ENCODE peak calls at places on chromosomes 4 and X, in four cellular contexts. One of them, this sample, is unnamed.

GRCh38 chrX:3548743-3549441 is 164.6 kb downstream of the PRKX start:
- DNase-seq in HepG2: peak
- DNase-seq in GM12878: no peak
- DNase-seq in K562: no peak
- DNase-seq in this sample: peak

GRCh38 chrX:55731826-55732225 is 14.3 kb downstream of the RRAGB start:
- DNase-seq in HepG2: no peak
- DNase-seq in GM12878: no peak
- DNase-seq in K562: no peak
- DNase-seq in this sample: no peak

GRCh38 chr4:29046166-29046565 is 1674.0 kb upstream of the PCDH7 start:
- DNase-seq in HepG2: no peak
- DNase-seq in GM12878: no peak
- DNase-seq in K562: no peak
- DNase-seq in this sample: no peak

GRCh38 chrX:25805744-25806143 is 332.4 kb upstream of the MAGEB18 start:
- DNase-seq in HepG2: no peak
- DNase-seq in GM12878: no peak
- DNase-seq in K562: no peak
- DNase-seq in this sample: no peak

GRCh38 chrX:3743821-3744439 is 30.5 kb upstream of the PRKX start:
- DNase-seq in HepG2: no peak
- DNase-seq in GM12878: no peak
- DNase-seq in K562: no peak
- DNase-seq in this sample: no peak

GRCh38 chr4:183541081-183542045 is 36.5 kb downstream of the ING2 start:
- DNase-seq in HepG2: no peak
- DNase-seq in GM12878: no peak
- DNase-seq in K562: no peak
- DNase-seq in this sample: no peak

GRCh38 chrX:14798805-14799397 is 74.0 kb downstream of the FANCB start:
- DNase-seq in HepG2: no peak
- DNase-seq in GM12878: no peak
- DNase-seq in K562: no peak
- DNase-seq in this sample: no peak

GRCh38 chr4:41541697-41542096 is 3.7 kb downstream of the LIMCH1 start:
- DNase-seq in HepG2: no peak
- DNase-seq in GM12878: no peak
- DNase-seq in K562: no peak
- DNase-seq in this sample: no peak

GRCh38 chr4:107391009-107391629 is 328.9 kb downstream of the PAPSS1 start:
- DNase-seq in HepG2: no peak
- DNase-seq in GM12878: no peak
- DNase-seq in K562: no peak
- DNase-seq in this sample: no peak

GRCh38 chrX:13094780-13095425 is 50.5 kb upstream of the FAM9C start:
- DNase-seq in HepG2: no peak
- DNase-seq in GM12878: no peak
- DNase-seq in K562: no peak
- DNase-seq in this sample: no peak

GRCh38 chrX:1051421-1051820 is 161.0 kb downstream of the CRLF2 start:
- DNase-seq in HepG2: no peak
- DNase-seq in GM12878: no peak
- DNase-seq in K562: no peak
- DNase-seq in this sample: no peak

DNA sequence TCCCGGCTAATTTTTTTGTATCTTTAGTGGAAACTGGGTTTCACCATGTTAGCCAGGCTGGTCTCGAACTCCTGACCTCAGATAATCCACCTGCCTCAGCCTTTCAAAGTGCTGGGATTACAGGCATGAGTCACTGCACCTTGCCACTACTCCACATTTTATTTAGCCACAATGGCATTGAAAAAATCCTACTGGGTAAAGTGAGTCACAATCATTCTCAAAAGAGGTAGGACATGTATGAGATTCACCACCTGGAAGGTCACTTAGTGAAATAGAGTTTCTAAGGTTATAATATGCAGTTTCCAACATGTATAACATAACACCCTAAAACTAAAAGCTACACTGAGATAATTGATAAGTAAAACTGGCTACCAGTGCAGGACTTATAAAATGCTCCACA is 159.2 kb downstream of the BTC start:
- DNase-seq in HepG2: no peak
- DNase-seq in GM12878: no peak
- DNase-seq in K562: no peak
- DNase-seq in this sample: no peak
- H3K4me2 ChIP-seq in HepG2: no peak
- H3K4me2 ChIP-seq in GM12878: no peak
- H3K4me2 ChIP-seq in K562: no peak
- H3K4me2 ChIP-seq in this sample: no peak

DNA sequence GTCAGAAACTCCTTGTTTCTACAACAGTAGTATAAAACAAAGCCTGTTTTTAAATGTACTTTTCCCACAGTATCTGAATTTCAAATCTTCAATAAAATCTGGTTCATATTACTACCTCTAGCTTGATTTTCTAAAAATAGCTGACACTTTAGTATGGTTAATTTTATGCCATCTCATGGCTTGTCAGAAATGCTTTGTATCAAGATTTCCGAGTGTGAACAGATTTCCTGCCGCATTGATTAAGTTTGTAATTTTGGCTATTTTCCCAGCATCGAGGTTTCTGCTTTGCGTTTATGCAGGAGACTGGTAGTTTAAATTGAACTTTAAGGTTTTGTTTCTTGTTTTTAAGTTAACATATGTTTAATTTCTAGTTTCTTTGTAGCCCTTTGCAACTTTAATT is 44.2 kb downstream of the CLCN3 start:
- DNase-seq in HepG2: no peak
- DNase-seq in GM12878: no peak
- DNase-seq in K562: no peak
- DNase-seq in this sample: no peak
- TF ChIP-seq EP300 in HepG2: no peak
- TF ChIP-seq EP300 in GM12878: no peak
- TF ChIP-seq EP300 in K562: no peak
- TF ChIP-seq EP300 in this sample: no peak

GRCh38 chr4:6781561-6781960 is 966 bp upstream of the KIAA0232 start:
- DNase-seq in HepG2: no peak
- DNase-seq in GM12878: no peak
- DNase-seq in K562: no peak
- DNase-seq in this sample: no peak

GRCh38 chr4:6783111-6783981 is 819 bp downstream of the KIAA0232 start:
- DNase-seq in HepG2: peak
- DNase-seq in GM12878: peak
- DNase-seq in K562: peak
- DNase-seq in this sample: peak

GRCh38 chr4:6782846-6783110 is 251 bp downstream of the KIAA0232 start:
- DNase-seq in HepG2: no peak
- DNase-seq in GM12878: no peak
- DNase-seq in K562: no peak
- DNase-seq in this sample: no peak

GRCh38 chr4:6781113-6781512 is 1.4 kb upstream of the KIAA0232 start:
- DNase-seq in HepG2: no peak
- DNase-seq in GM12878: no peak
- DNase-seq in K562: no peak
- DNase-seq in this sample: no peak

GRCh38 chr4:6782147-6782845 is at the start of gene KIAA0232:
- DNase-seq in HepG2: peak
- DNase-seq in GM12878: peak
- DNase-seq in K562: peak
- DNase-seq in this sample: peak
- TF ChIP-seq JUNB in HepG2: no peak
- TF ChIP-seq JUNB in GM12878: no peak
- TF ChIP-seq JUNB in K562: no peak
- TF ChIP-seq JUNB in this sample: no peak

GRCh38 chr4:105710012-105710600 is 1.5 kb downstream of the GSTCD start:
- DNase-seq in HepG2: no peak
- DNase-seq in GM12878: no peak
- DNase-seq in K562: no peak
- DNase-seq in this sample: no peak
- H3K4me2 ChIP-seq in HepG2: peak
- H3K4me2 ChIP-seq in GM12878: peak
- H3K4me2 ChIP-seq in K562: peak
- H3K4me2 ChIP-seq in this sample: peak

GRCh38 chr4:106294062-106294461 is 21.9 kb downstream of the TBCK start:
- DNase-seq in HepG2: no peak
- DNase-seq in GM12878: no peak
- DNase-seq in K562: no peak
- DNase-seq in this sample: no peak

GRCh38 chr4:106299977-106300376 is 16.0 kb downstream of the TBCK start:
- DNase-seq in HepG2: no peak
- DNase-seq in GM12878: no peak
- DNase-seq in K562: no peak
- DNase-seq in this sample: no peak

GRCh38 chr4:106301393-106302084 is 14.5 kb downstream of the TBCK start:
- DNase-seq in HepG2: no peak
- DNase-seq in GM12878: no peak
- DNase-seq in K562: no peak
- DNase-seq in this sample: no peak

GRCh38 chr4:106303548-106303947 is 12.5 kb downstream of the TBCK start:
- DNase-seq in HepG2: no peak
- DNase-seq in GM12878: no peak
- DNase-seq in K562: no peak
- DNase-seq in this sample: no peak

GRCh38 chr4:106297636-106298035 is 18.4 kb downstream of the TBCK start:
- DNase-seq in HepG2: no peak
- DNase-seq in GM12878: no peak
- DNase-seq in K562: no peak
- DNase-seq in this sample: no peak
- TF ChIP-seq EP300 in HepG2: no peak
- TF ChIP-seq EP300 in GM12878: no peak
- TF ChIP-seq EP300 in K562: no peak
- TF ChIP-seq EP300 in this sample: no peak

DNA sequence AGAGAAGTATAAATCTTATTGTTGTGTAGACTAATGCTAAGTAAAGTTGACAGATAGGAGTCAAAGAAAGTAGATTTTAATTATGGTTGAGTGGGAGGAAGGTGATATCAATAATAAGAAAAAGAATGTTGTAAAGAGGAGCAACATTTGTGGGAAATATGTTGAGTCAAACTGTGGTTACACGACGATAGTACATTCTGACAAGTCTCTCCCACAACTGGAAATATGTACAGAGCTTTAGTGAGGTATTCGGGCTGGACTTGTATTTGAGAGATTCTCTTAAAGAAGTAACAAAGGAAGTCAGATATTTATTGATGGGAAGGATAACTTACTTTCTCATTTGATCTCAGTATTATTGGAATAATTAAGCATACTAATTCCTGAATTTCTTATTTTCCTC is 525.3 kb upstream of the MAGEB2 start:
- DNase-seq in HepG2: no peak
- DNase-seq in GM12878: no peak
- DNase-seq in K562: no peak
- DNase-seq in this sample: no peak
- TF ChIP-seq JUNB in HepG2: no peak
- TF ChIP-seq JUNB in GM12878: no peak
- TF ChIP-seq JUNB in K562: no peak
- TF ChIP-seq JUNB in this sample: no peak

DNA sequence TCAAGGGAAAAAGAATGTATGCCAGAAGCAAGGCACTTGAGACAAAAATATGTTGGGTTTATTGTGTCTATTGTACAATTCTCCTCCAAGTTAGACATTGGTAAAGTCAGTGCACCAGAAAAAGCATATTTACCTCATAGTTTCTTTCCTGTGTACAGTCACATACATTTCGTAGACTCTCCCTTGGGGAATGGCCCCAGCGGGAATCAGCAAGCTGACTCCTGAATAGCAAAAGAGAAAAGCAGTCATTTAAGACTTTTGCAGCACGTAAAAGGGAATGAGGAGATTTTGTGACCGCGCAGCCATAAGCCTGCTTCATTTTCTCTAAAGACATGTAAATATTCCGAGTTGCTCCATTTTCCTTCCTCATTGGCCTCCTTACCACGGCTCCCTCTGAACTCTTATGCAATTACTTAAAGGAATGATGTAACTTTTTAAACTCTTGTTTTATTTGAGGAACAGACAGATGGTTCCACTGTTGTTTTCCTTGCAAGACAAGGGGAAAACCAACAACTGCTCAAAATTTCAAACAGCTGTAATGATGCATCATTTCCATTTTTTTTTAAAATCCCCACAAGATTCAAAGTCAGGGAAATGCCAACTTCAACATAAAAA is 332.7 kb downstream of the UNC5C start:
- DNase-seq in HepG2: no peak
- DNase-seq in GM12878: no peak
- DNase-seq in K562: no peak
- DNase-seq in this sample: no peak
- H3K4me2 ChIP-seq in HepG2: no peak
- H3K4me2 ChIP-seq in GM12878: no peak
- H3K4me2 ChIP-seq in K562: no peak
- H3K4me2 ChIP-seq in this sample: no peak

DNA sequence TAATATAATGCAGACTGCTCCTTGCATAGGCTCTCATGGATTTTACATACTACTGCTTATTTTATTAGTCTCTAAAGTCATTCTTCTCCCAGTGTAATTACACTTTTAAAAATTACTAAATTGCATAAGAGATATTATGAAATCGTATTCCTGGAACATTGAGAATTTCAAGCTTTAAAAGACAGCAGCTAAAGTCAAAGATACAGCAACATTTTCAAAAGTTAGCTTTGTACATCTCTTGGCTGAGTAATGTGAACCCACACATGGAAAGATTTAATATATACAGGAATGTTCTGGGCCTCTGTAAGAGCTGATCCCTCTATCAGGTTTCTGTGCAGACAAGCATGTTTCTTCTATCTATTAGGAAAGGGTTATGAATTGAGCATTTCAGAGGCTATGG is 148.3 kb upstream of the SPRY1 start:
- DNase-seq in HepG2: no peak
- DNase-seq in GM12878: no peak
- DNase-seq in K562: no peak
- DNase-seq in this sample: no peak
- TF ChIP-seq EP300 in HepG2: no peak
- TF ChIP-seq EP300 in GM12878: no peak
- TF ChIP-seq EP300 in K562: no peak
- TF ChIP-seq EP300 in this sample: no peak

GRCh38 chr4:4555916-4556315 is 14.1 kb upstream of the STX18 start:
- DNase-seq in HepG2: peak
- DNase-seq in GM12878: no peak
- DNase-seq in K562: no peak
- DNase-seq in this sample: no peak

GRCh38 chr4:4549534-4549933 is 7.7 kb upstream of the STX18 start:
- DNase-seq in HepG2: no peak
- DNase-seq in GM12878: no peak
- DNase-seq in K562: no peak
- DNase-seq in this sample: no peak

GRCh38 chr4:4558881-4559280 is 17.0 kb upstream of the STX18 start:
- DNase-seq in HepG2: no peak
- DNase-seq in GM12878: no peak
- DNase-seq in K562: no peak
- DNase-seq in this sample: no peak

GRCh38 chr4:4559596-4559995 is 17.7 kb upstream of the STX18 start:
- DNase-seq in HepG2: no peak
- DNase-seq in GM12878: no peak
- DNase-seq in K562: no peak
- DNase-seq in this sample: no peak

GRCh38 chr4:4554234-4554633 is 12.4 kb upstream of the STX18 start:
- DNase-seq in HepG2: no peak
- DNase-seq in GM12878: no peak
- DNase-seq in K562: no peak
- DNase-seq in this sample: no peak
- TF ChIP-seq JUNB in HepG2: no peak
- TF ChIP-seq JUNB in GM12878: no peak
- TF ChIP-seq JUNB in K562: no peak
- TF ChIP-seq JUNB in this sample: no peak

GRCh38 chrX:34655496-34656258 is 1.4 kb downstream of the TMEM47 start:
- DNase-seq in HepG2: no peak
- DNase-seq in GM12878: no peak
- DNase-seq in K562: no peak
- DNase-seq in this sample: no peak
- H3K4me2 ChIP-seq in HepG2: no peak
- H3K4me2 ChIP-seq in GM12878: no peak
- H3K4me2 ChIP-seq in K562: no peak
- H3K4me2 ChIP-seq in this sample: peak

This sample was measured in A549.